ENCODE peak calls at places on chromosome 14, in five cellular contexts. R, P, D, Z and I are unnamed samples.

GRCh38 chr14:102164964-102165363 is 25.3 kb downstream of the WDR20 start:
- DNase-seq in R (no peak), P (no peak), D (no peak), Z (no peak), I (no peak)

GRCh38 chr14:64410084-64410774 is 22.1 kb downstream of the MTHFD1 start:
- DNase-seq in R (no peak), P (no peak), D (no peak), Z (no peak), I (no peak)

GRCh38 chr14:58281969-58282368 is 16.4 kb upstream of the ARID4A start:
- DNase-seq in R (no peak), P (no peak), D (no peak), Z (no peak), I (no peak)

GRCh38 chr14:42911642-42912041 is 1305.0 kb downstream of the LRFN5 start:
- DNase-seq in R (no peak), P (no peak), D (no peak), Z (no peak), I (no peak)

GRCh38 chr14:78164226-78164853 is 5.8 kb upstream of the NRXN3 start:
- DNase-seq in R (no peak), P (no peak), D (no peak), Z (no peak), I (peak)

GRCh38 chr14:38716871-38717270 is 386.2 kb downstream of the SEC23A start:
- DNase-seq in R (no peak), P (no peak), D (no peak), Z (no peak), I (no peak)

GRCh38 chr14:101500061-101500460 is 61.2 kb upstream of the DIO3 start:
- DNase-seq in R (no peak), P (no peak), D (no peak), Z (peak), I (no peak)

GRCh38 chr14:68894123-68894522 is 85.0 kb downstream of the ACTN1 start:
- DNase-seq in R (no peak), P (no peak), D (no peak), Z (peak), I (no peak)

GRCh38 chr14:104320611-104321086 is 182.3 kb downstream of the KIF26A start:
- DNase-seq in R (no peak), P (no peak), D (no peak), Z (no peak), I (peak)